ENCODE peak calls at places on chromosomes 5 and 9, in nine cellular contexts. L, J, S, W, I, V, Z, Y and H are unnamed samples.

GRCh38 chr5:98513378-98513777 is 260.1 kb upstream of the RGMB start:
- DNase-seq in L (no peak), J (no peak), S (no peak), W (no peak), I (peak; percentile 86), V (no peak), Z (no peak), Y (no peak), H (no peak)

GRCh38 chr9:133347515-133347984 is 381 bp downstream of the MED22 start:
- DNase-seq in L (peak; percentile 28), J (peak; percentile 53), S (no peak), W (peak; percentile 88), I (no peak), V (no peak), Z (no peak), Y (no peak), H (no peak)

GRCh38 chr5:91419571-91420537 is 36.7 kb upstream of the ARRDC3 start:
- DNase-seq in L (peak; percentile 67), J (peak; percentile 51), S (peak; percentile 52), W (no peak), I (peak; percentile 25), V (no peak), Z (no peak), Y (peak; percentile 80), H (peak; percentile 25)

GRCh38 chr5:16431482-16431881 is 34.1 kb downstream of the ZNF622 start:
- DNase-seq in L (no peak), J (no peak), S (no peak), W (no peak), I (peak; percentile 54), V (no peak), Z (no peak), Y (no peak), H (no peak)

GRCh38 chr5:138466058-138466899 is 1.0 kb downstream of the EGR1 start:
- DNase-seq in L (peak; percentile 22), J (no peak), S (no peak), W (peak; percentile 85), I (no peak), V (no peak), Z (no peak), Y (peak; percentile 31), H (no peak)

GRCh38 chr5:90473321-90474234 is 993 bp downstream of the MBLAC2 start:
- DNase-seq in L (peak; percentile 34), J (peak; percentile 46), S (no peak), W (peak; percentile 92), I (peak; percentile 38), V (peak; percentile 2), Z (no peak), Y (peak; percentile 20), H (no peak)

GRCh38 chr9:23543420-23543819 is 282.6 kb downstream of the ELAVL2 start:
- DNase-seq in L (peak; percentile 37), J (no peak), S (no peak), W (no peak), I (no peak), V (no peak), Z (no peak), Y (no peak), H (no peak)

GRCh38 chr9:127521919-127522304 is 70.6 kb downstream of the LRSAM1 start:
- DNase-seq in L (no peak), J (no peak), S (no peak), W (no peak), I (no peak), V (no peak), Z (no peak), Y (no peak), H (no peak)

GRCh38 chr5:179168636-179169035 is 108.5 kb downstream of the ZNF354C start:
- DNase-seq in L (no peak), J (no peak), S (no peak), W (peak; percentile 42), I (no peak), V (no peak), Z (no peak), Y (no peak), H (no peak)